ENCODE peak calls at places on chromosomes 11 and 22, in ten cellular contexts. J is cardiac muscle cell, N is dorsolateral prefrontal cortex, S is tibial artery, F is A549, D is colonic mucosa, U is body of pancreas, E is endothelial cell, G is RWPE1, A is H9. K is an unnamed sample.

GRCh38 chr11:58654079-58654907 is 31.8 kb downstream of the CNTF start:
- DNase-seq in U (peak; percentile 88), G (peak; percentile 76), F (peak; percentile 77), D (peak; percentile 80), S (peak; percentile 76), A (peak; percentile 86), J (peak; percentile 84), E (peak; percentile 85), N (peak; percentile 44), K (peak; percentile 88)

GRCh38 chr11:71962428-71963038 is 33.7 kb downstream of the RNF121 start:
- DNase-seq in J (peak; percentile 55), U (no peak), F (peak; percentile 38), A (no peak), N (no peak), G (no peak), E (no peak), S (no peak), D (no peak), K (no peak)

GRCh38 chr11:46122955-46123354 is 1.7 kb upstream of the PHF21A start:
- DNase-seq in J (peak; percentile 56), A (no peak), S (no peak), F (no peak), G (no peak), N (no peak), E (no peak), U (no peak), D (no peak), K (no peak)

GRCh38 chr11:72821221-72821919 is 7.2 kb downstream of the ATG16L2 start:
- DNase-seq in A (peak; percentile 61), E (no peak), D (peak; percentile 53), N (peak; percentile 35), U (peak; percentile 34), J (no peak), S (no peak), F (no peak), G (no peak), K (no peak)

GRCh38 chr11:17383466-17383865 is 5.0 kb downstream of the KCNJ11 start:
- DNase-seq in J (no peak), G (no peak), N (no peak), E (no peak), D (no peak), U (no peak), A (no peak), F (no peak), S (no peak), K (no peak)

GRCh38 chr22:43131773-43132501 is 11.3 kb downstream of the MCAT start:
- DNase-seq in D (no peak), F (no peak), N (no peak), S (peak; percentile 57), G (no peak), U (no peak), A (no peak), J (no peak), E (no peak), K (no peak)

GRCh38 chr11:113457784-113458183 is 17.4 kb downstream of the DRD2 start:
- DNase-seq in U (no peak), G (no peak), N (no peak), A (peak; percentile 59), F (no peak), S (no peak), D (peak; percentile 44), J (no peak), E (no peak), K (no peak)

GRCh38 chr11:112425121-112425520 is 164.5 kb upstream of the PLET1 start:
- DNase-seq in D (no peak), F (no peak), N (no peak), U (no peak), J (no peak), G (peak; percentile 17), E (no peak), A (no peak), S (no peak), K (no peak)

GRCh38 chr11:94168882-94169281 is 40.2 kb downstream of the PANX1 start:
- DNase-seq in U (no peak), D (no peak), J (no peak), A (no peak), G (no peak), S (no peak), E (no peak), F (no peak), N (no peak), K (no peak)

GRCh38 chr11:94169516-94169915 is 40.9 kb downstream of the PANX1 start:
- DNase-seq in E (no peak), S (no peak), G (no peak), A (no peak), D (no peak), N (no peak), F (no peak), U (no peak), J (no peak), K (no peak)

GRCh38 chr11:94169930-94170329 is 41.3 kb downstream of the PANX1 start:
- DNase-seq in S (no peak), N (no peak), E (no peak), D (no peak), J (no peak), F (no peak), U (no peak), A (no peak), G (no peak), K (no peak)

GRCh38 chr11:94170953-94171352 is 42.3 kb downstream of the PANX1 start:
- DNase-seq in F (no peak), G (no peak), A (no peak), E (no peak), J (no peak), D (no peak), U (no peak), S (no peak), N (no peak), K (no peak)

DNA sequence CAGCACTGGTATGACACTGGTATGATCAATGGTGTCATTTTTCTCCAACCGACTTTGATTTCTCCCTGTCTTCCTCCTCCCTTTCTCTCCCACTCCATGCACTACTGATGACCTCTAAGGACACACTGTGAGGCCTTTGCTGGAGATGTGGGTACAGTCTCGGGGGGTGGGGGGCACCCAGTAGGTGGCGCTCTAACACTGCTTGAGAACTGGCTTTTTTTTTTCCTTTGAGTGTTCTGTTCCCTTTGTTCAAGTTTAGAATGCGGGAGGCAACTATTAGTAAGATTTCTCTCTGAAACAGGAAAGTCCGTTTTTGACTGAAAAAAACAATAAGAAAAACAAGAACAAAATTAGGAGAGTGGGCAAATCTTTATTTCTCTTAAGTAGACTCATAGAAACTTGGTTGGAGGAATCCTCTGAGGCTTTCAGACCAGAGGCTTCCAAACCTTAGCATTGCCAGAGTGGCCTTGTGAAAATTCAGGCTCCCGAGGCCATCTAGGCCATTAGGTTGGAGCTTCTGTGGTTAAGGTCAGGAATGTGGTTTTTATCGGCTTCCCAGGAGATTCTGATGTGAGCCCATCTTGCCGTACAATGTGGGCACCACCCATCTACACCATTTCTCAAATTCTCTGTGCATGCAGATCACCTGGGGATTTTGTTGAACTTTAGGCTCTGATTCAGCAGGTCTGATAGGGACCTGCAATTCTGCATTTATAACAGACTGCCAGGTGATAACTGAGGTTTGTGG is 43.2 kb downstream of the PANX1 start:
- DNase-seq in E (peak; percentile 68), F (peak; percentile 32), D (peak; percentile 41), G (peak; percentile 25), S (no peak), J (peak; percentile 65), A (peak; percentile 73), U (no peak), N (peak; percentile 63), K (peak; percentile 30)
- TF ChIP-seq CTCF in E (peak; percentile 82), F (peak; percentile 64), D (peak; percentile 73), G (peak; percentile 39), S (no peak), J (peak; percentile 88), A (peak; percentile 93), U (peak; percentile 42), N (peak; percentile 76), K (peak; percentile 46)

DNA sequence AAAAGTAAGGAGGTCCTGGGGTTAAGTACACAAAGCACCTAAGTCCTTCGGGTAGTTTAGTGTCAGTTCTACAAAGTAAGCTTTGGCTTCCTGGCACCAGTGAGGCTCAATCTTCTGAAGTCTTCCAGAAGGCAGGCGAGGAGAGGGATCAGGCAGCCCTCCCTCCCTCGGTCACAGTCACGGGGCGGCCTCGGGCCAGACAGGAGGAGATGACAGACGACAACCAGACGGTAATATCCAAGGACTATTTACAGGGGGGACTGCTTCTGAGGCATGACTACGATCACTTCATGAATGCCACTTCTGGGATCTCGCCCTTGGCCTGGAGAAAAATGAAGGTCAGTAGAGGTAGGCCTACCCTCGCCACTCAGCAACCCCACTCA is 378 bp upstream of the TMEM223 start:
- DNase-seq in N (no peak), J (no peak), S (no peak), A (peak; percentile 52), E (no peak), G (no peak), F (no peak), D (peak; percentile 33), U (peak; percentile 24), K (no peak)
- TF ChIP-seq CTCF in N (no peak), J (no peak), S (no peak), A (no peak), E (no peak), G (no peak), F (no peak), D (no peak), U (no peak), K (no peak)

GRCh38 chr11:118435893-118436624 is at the start of gene KMT2A:
- DNase-seq in J (peak; percentile 99), E (peak; percentile 100), N (peak; percentile 98), A (peak; percentile 98), D (peak; percentile 98), G (peak; percentile 93), U (peak; percentile 99), S (peak; percentile 96), F (peak; percentile 96), K (peak; percentile 98)
- TF ChIP-seq CTCF in J (no peak), E (no peak), N (peak; percentile 26), A (no peak), D (no peak), G (no peak), U (peak; percentile 94), S (peak; percentile 98), F (no peak), K (no peak)

DNA sequence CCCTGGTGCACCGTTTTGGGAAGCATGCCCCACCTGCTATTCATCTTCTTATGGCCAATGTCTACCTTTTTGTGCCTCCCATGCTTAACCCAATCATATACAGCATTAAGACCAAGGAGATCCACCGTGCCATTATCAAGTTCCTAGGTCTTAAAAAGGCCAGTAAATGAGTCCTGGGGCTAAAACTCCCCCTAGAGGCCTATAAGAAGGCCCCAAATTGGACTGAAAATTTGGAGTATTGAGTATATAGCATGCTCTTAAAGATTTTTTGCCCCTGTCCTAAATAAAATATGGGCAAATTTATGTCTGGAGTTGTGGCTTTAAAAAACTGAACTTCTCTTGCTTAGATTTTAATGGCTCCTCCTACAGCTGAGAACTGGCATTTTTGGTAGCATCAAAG is 6.6 kb downstream of the OR51M1 start:
- DNase-seq in A (no peak), D (no peak), E (no peak), S (no peak), F (no peak), J (no peak), N (no peak), G (no peak), U (no peak), K (no peak)
- TF ChIP-seq CTCF in A (peak; percentile 54), D (no peak), E (no peak), S (no peak), F (no peak), J (no peak), N (no peak), G (no peak), U (no peak), K (no peak)

GRCh38 chr11:8682219-8683114 is at the start of the genes RPL27A and TRIM66:
- DNase-seq in G (peak; percentile 89), S (peak; percentile 95), D (peak; percentile 99), E (peak; percentile 100), N (peak; percentile 98), A (peak; percentile 97), F (peak; percentile 97), J (peak; percentile 97), U (peak; percentile 98), K (peak; percentile 99)
- TF ChIP-seq CTCF in G (no peak), S (peak; percentile 40), D (no peak), E (no peak), N (peak; percentile 59), A (peak; percentile 19), F (no peak), J (no peak), U (peak; percentile 51), K (no peak)